ENCODE peak calls at places on chromosomes 4 and X, in seven cellular contexts. P, O, F, J, L, Y and K are unnamed samples.

GRCh38 chrX:134600714-134601113 is 57.6 kb downstream of the PLAC1 start:
- DNase-seq in F (no peak), J (no peak), Y (no peak), P (no peak), O (no peak), L (peak; percentile 52), K (no peak)

GRCh38 chr4:82797591-82798081 is 960 bp downstream of the SCD5 start:
- DNase-seq in O (no peak), L (peak; percentile 44), J (peak; percentile 49), F (no peak), P (no peak), Y (no peak), K (peak; percentile 85)

GRCh38 chr4:38804654-38805295 is at the start of gene TLR1:
- DNase-seq in J (no peak), L (peak; percentile 81), P (no peak), F (no peak), O (no peak), Y (no peak), K (no peak)

GRCh38 chrX:9482408-9482807 is 17.6 kb downstream of the TBL1X start:
- DNase-seq in P (no peak), F (no peak), J (no peak), Y (no peak), O (no peak), L (no peak), K (no peak)

GRCh38 chrX:10156199-10157031 is at the start of gene CLCN4:
- DNase-seq in J (peak; percentile 82), L (peak; percentile 74), P (no peak), Y (peak; percentile 87), F (no peak), O (peak; percentile 81), K (no peak)

GRCh38 chr4:153409924-153410501 is 56.1 kb upstream of the TMEM131L start:
- DNase-seq in F (no peak), Y (no peak), O (no peak), L (peak; percentile 4), P (no peak), J (no peak), K (no peak)

GRCh38 chr4:20641971-20642370 is 58.3 kb upstream of the PACRGL start:
- DNase-seq in Y (no peak), J (no peak), L (no peak), O (no peak), P (no peak), F (no peak), K (no peak)

GRCh38 chr4:17497890-17498523 is 13.9 kb downstream of the QDPR start:
- DNase-seq in O (peak; percentile 51), L (peak; percentile 17), Y (peak; percentile 68), P (no peak), J (no peak), F (no peak), K (no peak)

GRCh38 chr4:5110901-5111300 is 59.6 kb downstream of the STK32B start:
- DNase-seq in Y (no peak), P (no peak), F (no peak), O (no peak), L (no peak), J (no peak), K (no peak)

GRCh38 chrX:103607385-103608304 is at the start of gene TCEAL3:
- DNase-seq in Y (peak; percentile 82), J (peak; percentile 70), L (peak; percentile 73), O (peak; percentile 74), P (peak; percentile 31), F (peak; percentile 40), K (no peak)

GRCh38 chrX:78979789-78980464 is 34.7 kb downstream of the P2RY10 start:
- DNase-seq in L (peak; percentile 3), F (no peak), O (no peak), J (no peak), P (no peak), Y (no peak), K (no peak)

GRCh38 chr4:11182031-11182430 is 246.7 kb downstream of the HS3ST1 start:
- DNase-seq in O (no peak), L (no peak), F (no peak), P (no peak), J (no peak), Y (no peak), K (no peak)

GRCh38 chr4:602559-602942 is 22.8 kb upstream of the PDE6B start:
- DNase-seq in P (no peak), J (no peak), Y (peak; percentile 85), O (peak; percentile 77), L (peak; percentile 6), F (peak; percentile 54), K (peak; percentile 78)

GRCh38 chr4:48483006-48483776 is at the start of gene SLC10A4:
- DNase-seq in J (no peak), P (no peak), F (no peak), L (no peak), O (peak; percentile 47), Y (peak; percentile 68), K (no peak)

GRCh38 chr4:169098054-169098896 is 88.2 kb upstream of the CBR4 start:
- DNase-seq in L (peak; percentile 50), Y (no peak), J (no peak), F (no peak), P (no peak), O (no peak), K (no peak)

GRCh38 chr4:119315036-119315435 is 6.9 kb downstream of the FABP2 start:
- DNase-seq in L (no peak), J (no peak), P (no peak), O (no peak), Y (no peak), F (no peak), K (no peak)

DNA sequence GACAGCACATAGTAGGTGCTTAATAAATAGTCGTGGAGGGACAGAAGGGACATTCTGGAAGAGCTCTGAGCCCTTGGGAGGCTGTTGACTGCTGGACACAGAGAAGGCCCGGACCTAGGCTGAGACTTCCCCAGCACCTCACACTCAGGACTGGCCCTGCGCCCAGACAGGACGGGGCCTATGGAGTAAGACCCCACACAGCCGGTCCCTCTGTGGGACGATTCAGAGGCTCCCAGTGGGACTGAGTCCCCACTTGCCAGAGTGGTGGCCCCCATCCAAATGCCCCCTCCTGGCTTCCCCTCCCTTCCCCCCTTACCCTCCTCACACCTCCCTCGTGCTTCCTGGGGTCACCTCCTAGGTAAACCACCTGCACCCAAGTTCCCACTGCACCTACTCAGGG is 8.9 kb downstream of the ABLIM2 start:
- DNase-seq in Y (no peak), O (no peak), P (no peak), J (no peak), F (no peak), L (no peak), K (no peak)
- H3K36me3 ChIP-seq in Y (no peaks in the 10 kb centered on the region), O (no peaks in the 10 kb centered on the region), P (no peaks in the 10 kb centered on the region), J (no peaks in the 10 kb centered on the region), F (no peaks in the 10 kb centered on the region), L (no peaks in the 10 kb centered on the region), K (no peaks in the 10 kb centered on the region)

DNA sequence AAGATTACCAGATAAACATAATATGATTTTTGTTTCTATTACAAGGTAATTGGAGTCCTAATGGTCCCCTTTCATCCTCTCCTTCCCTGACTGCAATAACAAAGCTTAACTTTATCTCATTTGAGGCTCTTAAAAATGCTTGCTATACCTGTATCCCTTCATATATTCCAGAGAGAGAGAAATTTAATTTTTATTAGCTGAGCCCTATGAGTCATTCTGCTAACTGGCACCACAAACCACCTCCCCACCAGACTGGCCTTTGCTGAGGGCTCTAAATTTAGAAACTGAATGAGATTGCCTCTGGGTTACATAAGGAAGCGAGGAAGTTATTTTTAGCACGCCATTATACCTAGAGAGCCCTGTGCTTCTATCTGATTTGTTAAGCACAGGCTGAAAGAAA is 27.4 kb downstream of the CBLL2 start:
- DNase-seq in O (no peak), J (no peak), F (no peak), Y (no peak), P (no peak), L (peak; percentile 40), K (no peak)
- H3K36me3 ChIP-seq in O (no peaks in the 10 kb centered on the region), J (no peaks in the 10 kb centered on the region), F (no peaks in the 10 kb centered on the region), Y (no peaks in the 10 kb centered on the region), P (no peaks in the 10 kb centered on the region), L (no peaks in the 10 kb centered on the region), K (no peaks in the 10 kb centered on the region)

DNA sequence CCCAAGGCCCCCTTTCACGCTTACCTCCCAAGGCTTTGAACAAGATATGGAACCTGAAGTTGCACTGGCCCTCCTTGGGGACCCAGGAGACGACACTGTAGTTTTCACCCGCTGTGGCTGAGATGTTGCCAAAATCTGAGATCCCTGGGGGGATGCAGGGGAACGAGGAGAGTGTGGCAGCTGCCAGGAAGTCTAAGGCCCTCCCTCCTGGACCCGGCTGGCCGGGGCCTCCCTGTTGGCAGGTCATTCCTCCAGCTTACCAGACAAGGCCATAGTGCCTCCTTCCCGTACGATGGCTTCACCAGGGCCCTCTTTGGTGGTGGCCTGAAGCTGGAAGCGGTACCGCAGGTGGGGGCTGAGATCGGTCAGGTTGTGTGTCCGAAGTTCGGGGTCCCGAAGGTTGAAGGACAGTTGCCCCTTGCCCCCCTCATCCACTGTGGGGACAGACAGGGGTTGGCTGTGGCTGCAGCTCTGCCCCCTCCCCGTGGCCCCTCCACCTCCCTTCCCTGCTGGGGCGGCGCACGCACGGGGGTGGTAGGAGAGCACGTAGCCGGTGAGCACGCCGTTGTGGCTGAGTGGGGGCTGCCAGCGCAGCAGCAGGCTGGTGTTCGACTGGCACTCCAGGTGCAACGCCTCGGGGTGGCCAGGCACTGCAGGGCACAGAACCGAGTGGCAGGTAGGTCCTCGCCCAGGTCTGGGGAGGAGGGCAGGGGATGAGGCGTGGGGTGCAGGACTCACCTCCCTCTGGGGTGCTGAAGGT is 21.2 kb downstream of the L1CAM start:
- DNase-seq in F (no peak), Y (no peak), J (no peak), L (no peak), O (no peak), P (no peak), K (no peak)
- H3K36me3 ChIP-seq in F (no peaks in the 10 kb centered on the region), Y (no peaks in the 10 kb centered on the region), J (no peaks in the 10 kb centered on the region), L (no peaks in the 10 kb centered on the region), O (no peaks in the 10 kb centered on the region), P (no peaks in the 10 kb centered on the region), K (no peaks in the 10 kb centered on the region)

GRCh38 chrX:2955281-2955680 is 26.1 kb upstream of the ARSD start:
- DNase-seq in Y (no peak), O (no peak), L (no peak), P (no peak), F (no peak), J (no peak), K (no peak)

GRCh38 chrX:2955838-2956237 is 26.7 kb upstream of the ARSD start:
- DNase-seq in Y (no peak), L (no peak), P (no peak), F (no peak), J (no peak), O (no peak), K (no peak)

GRCh38 chrX:2954541-2954940 is 25.4 kb upstream of the ARSD start:
- DNase-seq in Y (no peak), L (no peak), F (no peak), J (no peak), P (no peak), O (no peak), K (no peak)

GRCh38 chrX:2960861-2961515 is 31.8 kb upstream of the ARSD start:
- DNase-seq in L (no peak), J (no peak), F (no peak), Y (no peak), P (no peak), O (no peak), K (no peak)

GRCh38 chrX:2958199-2958598 is 29.1 kb upstream of the ARSD start:
- DNase-seq in J (no peak), F (no peak), L (no peak), O (no peak), Y (no peak), P (no peak), K (no peak)
- H3K36me3 ChIP-seq in J (no peaks in the 10 kb centered on the region), F (no peaks in the 10 kb centered on the region), L (no peaks in the 10 kb centered on the region), O (no peaks in the 10 kb centered on the region), Y (no peaks in the 10 kb centered on the region), P (no peaks in the 10 kb centered on the region), K (no peaks in the 10 kb centered on the region)